ENCODE peak calls at places on chromosome 11, in eight cellular contexts. C is AG08395, E is fibroblast of gingiva, F is germinal center, L is thoracic aorta, Z is hepatic stellate cell, H is activated T-cell treated with anti-CD3 and anti-CD28 coated beads for 1 hour, R is AG04449. X is an unnamed sample.
A peak's percentile ranks its signal among the peaks of the same experiment; 100 is the strongest.

GRCh38 chr11:92822410-92822809 is 147.0 kb upstream of the MTNR1B start:
- DNase-seq in C (no peak), E (no peak), F (no peak), L (no peak), Z (no peak), H (no peak), R (no peak), X (no peak)

GRCh38 chr11:73961321-73961720 is 10.5 kb downstream of the DNAJB13 start:
- DNase-seq in C (peak; percentile 62), E (no peak), F (no peak), L (no peak), Z (peak; percentile 67), H (no peak), R (no peak), X (no peak)

GRCh38 chr11:109940816-109941215 is 152.4 kb upstream of the ZC3H12C start:
- DNase-seq in C (peak; percentile 60), E (peak; percentile 60), F (no peak), L (no peak), Z (no peak), H (no peak), R (peak; percentile 10), X (no peak)

GRCh38 chr11:65436412-65437032 is 13.9 kb downstream of the NEAT1 start:
- DNase-seq in C (no peak), E (peak; percentile 75), F (no peak), L (no peak), Z (no peak), H (no peak), R (no peak), X (no peak)

GRCh38 chr11:34277166-34277565 is 80.6 kb downstream of the ABTB2 start:
- DNase-seq in C (no peak), E (no peak), F (no peak), L (no peak), Z (no peak), H (no peak), R (no peak), X (no peak)

GRCh38 chr11:36069576-36070214 is 125.8 kb downstream of the LDLRAD3 start:
- DNase-seq in C (no peak), E (no peak), F (no peak), L (no peak), Z (no peak), H (no peak), R (no peak), X (peak; percentile 29)

GRCh38 chr11:117986981-117987495 is 844 bp downstream of the IL10RA start:
- DNase-seq in C (no peak), E (no peak), F (peak; percentile 51), L (no peak), Z (no peak), H (no peak), R (no peak), X (no peak)

GRCh38 chr11:74769058-74769457 is 20.4 kb downstream of the RNF169 start:
- DNase-seq in C (no peak), E (no peak), F (no peak), L (no peak), Z (no peak), H (no peak), R (no peak), X (no peak)

GRCh38 chr11:47437746-47438418 is 11.1 kb downstream of the RAPSN start:
- DNase-seq in C (no peak), E (peak; percentile 31), F (no peak), L (no peak), Z (no peak), H (no peak), R (no peak), X (no peak)

GRCh38 chr11:19508166-19508565 is 204.5 kb upstream of the NAV2 start:
- DNase-seq in C (peak; percentile 66), E (peak; percentile 11), F (no peak), L (no peak), Z (peak; percentile 22), H (no peak), R (no peak), X (no peak)

GRCh38 chr11:133840479-133840941 is 4.8 kb downstream of the SPATA19 start:
- DNase-seq in C (no peak), E (no peak), F (no peak), L (no peak), Z (no peak), H (no peak), R (no peak), X (no peak)

GRCh38 chr11:2833051-2833937 is 52.3 kb downstream of the CDKN1C start:
- DNase-seq in C (no peak), E (no peak), F (no peak), L (no peak), Z (no peak), H (no peak), R (no peak), X (no peak)

GRCh38 chr11:62805991-62806441 is 776 bp upstream of the NXF1 start:
- DNase-seq in C (no peak), E (no peak), F (peak; percentile 42), L (no peak), Z (no peak), H (no peak), R (no peak), X (no peak)

GRCh38 chr11:113664069-113664980 is 41.8 kb downstream of the TMPRSS5 start:
- DNase-seq in C (peak; percentile 54), E (no peak), F (no peak), L (no peak), Z (no peak), H (no peak), R (peak; percentile 38), X (no peak)

GRCh38 chr11:119285431-119285830 is 31.5 kb downstream of the MCAM start:
- DNase-seq in C (no peak), E (no peak), F (no peak), L (no peak), Z (no peak), H (no peak), R (no peak), X (no peak)

X was measured in H1.